ENCODE peak calls at places on chromosomes 16 and 17, in six cellular contexts. One of them, this sample, is unnamed.

GRCh38 chr17:27654654-27655524 is 23.9 kb downstream of the LGALS9 start:
- DNase-seq in GM12865: peak
- DNase-seq in cardiac fibroblast: peak
- DNase-seq in coronary artery: no peak
- DNase-seq in suprapubic skin: no peak
- DNase-seq in AG10803: peak
- DNase-seq in this sample: no peak

GRCh38 chr16:82160226-82160625 is 9.8 kb downstream of the MPHOSPH6 start:
- DNase-seq in coronary artery: no peak
- DNase-seq in GM12865: no peak
- DNase-seq in cardiac fibroblast: no peak
- DNase-seq in suprapubic skin: no peak
- DNase-seq in AG10803: no peak
- DNase-seq in this sample: no peak

GRCh38 chr17:27600471-27600870 is 30.5 kb upstream of the LGALS9 start:
- DNase-seq in GM12865: no peak
- DNase-seq in suprapubic skin: no peak
- DNase-seq in AG10803: peak
- DNase-seq in cardiac fibroblast: no peak
- DNase-seq in coronary artery: no peak
- DNase-seq in this sample: no peak

GRCh38 chr17:58344791-58345157 is 7.2 kb downstream of the SUPT4H1 start:
- DNase-seq in AG10803: no peak
- DNase-seq in coronary artery: no peak
- DNase-seq in cardiac fibroblast: no peak
- DNase-seq in GM12865: peak
- DNase-seq in suprapubic skin: no peak
- DNase-seq in this sample: no peak

GRCh38 chr16:85376292-85377095 is 236.6 kb upstream of the GSE1 start:
- DNase-seq in suprapubic skin: peak
- DNase-seq in coronary artery: no peak
- DNase-seq in GM12865: no peak
- DNase-seq in cardiac fibroblast: no peak
- DNase-seq in AG10803: peak
- DNase-seq in this sample: no peak

GRCh38 chr16:64459821-64460220 is 662.0 kb downstream of the CDH11 start:
- DNase-seq in AG10803: peak
- DNase-seq in cardiac fibroblast: peak
- DNase-seq in suprapubic skin: no peak
- DNase-seq in coronary artery: no peak
- DNase-seq in GM12865: no peak
- DNase-seq in this sample: no peak

GRCh38 chr17:80899402-80900268 is 92.0 kb upstream of the CHMP6 start:
- DNase-seq in suprapubic skin: no peak
- DNase-seq in coronary artery: no peak
- DNase-seq in AG10803: no peak
- DNase-seq in cardiac fibroblast: peak
- DNase-seq in GM12865: peak
- DNase-seq in this sample: no peak

GRCh38 chr16:88017006-88017405 is 65.8 kb downstream of the BANP start:
- DNase-seq in coronary artery: no peak
- DNase-seq in AG10803: no peak
- DNase-seq in GM12865: no peak
- DNase-seq in cardiac fibroblast: no peak
- DNase-seq in suprapubic skin: no peak
- DNase-seq in this sample: no peak

GRCh38 chr17:51908841-51909537 is 249.5 kb downstream of the CA10 start:
- DNase-seq in cardiac fibroblast: no peak
- DNase-seq in coronary artery: no peak
- DNase-seq in GM12865: peak
- DNase-seq in AG10803: no peak
- DNase-seq in suprapubic skin: no peak
- DNase-seq in this sample: no peak

GRCh38 chr16:80317132-80318098 is 223.4 kb upstream of the DYNLRB2 start:
- DNase-seq in AG10803: no peak
- DNase-seq in coronary artery: no peak
- DNase-seq in cardiac fibroblast: no peak
- DNase-seq in suprapubic skin: no peak
- DNase-seq in GM12865: peak
- DNase-seq in this sample: no peak

GRCh38 chr16:14957576-14958322 is 17.1 kb upstream of the PDXDC1 start:
- DNase-seq in AG10803: no peak
- DNase-seq in GM12865: no peak
- DNase-seq in suprapubic skin: no peak
- DNase-seq in cardiac fibroblast: no peak
- DNase-seq in coronary artery: peak
- DNase-seq in this sample: no peak

GRCh38 chr17:48261297-48261880 is 153.8 kb downstream of the SNX11 start:
- DNase-seq in coronary artery: no peak
- DNase-seq in cardiac fibroblast: peak
- DNase-seq in AG10803: peak
- DNase-seq in GM12865: peak
- DNase-seq in suprapubic skin: no peak
- DNase-seq in this sample: no peak

GRCh38 chr17:75472119-75472518 is 15.7 kb downstream of the TMEM94 start:
- DNase-seq in cardiac fibroblast: no peak
- DNase-seq in coronary artery: no peak
- DNase-seq in AG10803: no peak
- DNase-seq in GM12865: no peak
- DNase-seq in suprapubic skin: no peak
- DNase-seq in this sample: no peak

GRCh38 chr16:3401719-3402397 is 843 bp downstream of the ZNF174 start:
- DNase-seq in GM12865: peak
- DNase-seq in AG10803: peak
- DNase-seq in cardiac fibroblast: no peak
- DNase-seq in coronary artery: no peak
- DNase-seq in suprapubic skin: no peak
- DNase-seq in this sample: no peak

GRCh38 chr17:1492249-1493206 is at the start of gene MYO1C:
- DNase-seq in coronary artery: no peak
- DNase-seq in suprapubic skin: peak
- DNase-seq in cardiac fibroblast: no peak
- DNase-seq in AG10803: no peak
- DNase-seq in GM12865: no peak
- DNase-seq in this sample: no peak

GRCh38 chr16:69049146-69049545 is 56.3 kb upstream of the HAS3 start:
- DNase-seq in AG10803: peak
- DNase-seq in GM12865: no peak
- DNase-seq in coronary artery: no peak
- DNase-seq in cardiac fibroblast: peak
- DNase-seq in suprapubic skin: no peak
- DNase-seq in this sample: no peak

GRCh38 chr17:71801301-71801700 is 319.5 kb upstream of the SOX9 start:
- DNase-seq in suprapubic skin: no peak
- DNase-seq in AG10803: peak
- DNase-seq in GM12865: no peak
- DNase-seq in coronary artery: no peak
- DNase-seq in cardiac fibroblast: no peak
- DNase-seq in this sample: no peak

GRCh38 chr17:81518113-81518784 is 5.7 kb upstream of the ACTG1 start:
- DNase-seq in GM12865: peak
- DNase-seq in suprapubic skin: no peak
- DNase-seq in cardiac fibroblast: no peak
- DNase-seq in AG10803: no peak
- DNase-seq in coronary artery: no peak
- DNase-seq in this sample: no peak

GRCh38 chr16:84647830-84648594 is at the start of gene KLHL36:
- DNase-seq in suprapubic skin: peak
- DNase-seq in GM12865: peak
- DNase-seq in coronary artery: no peak
- DNase-seq in cardiac fibroblast: no peak
- DNase-seq in AG10803: peak
- DNase-seq in this sample: no peak

GRCh38 chr17:9937164-9937835 is 32.2 kb upstream of the RCVRN start:
- DNase-seq in AG10803: peak
- DNase-seq in suprapubic skin: peak
- DNase-seq in GM12865: no peak
- DNase-seq in coronary artery: no peak
- DNase-seq in cardiac fibroblast: no peak
- DNase-seq in this sample: no peak

GRCh38 chr17:306116-306515 is 46.5 kb downstream of the RPH3AL start:
- DNase-seq in AG10803: no peak
- DNase-seq in coronary artery: no peak
- DNase-seq in cardiac fibroblast: no peak
- DNase-seq in GM12865: no peak
- DNase-seq in suprapubic skin: no peak
- DNase-seq in this sample: no peak

GRCh38 chr17:59829217-59830006 is 63.3 kb downstream of the TUBD1 start:
- DNase-seq in cardiac fibroblast: peak
- DNase-seq in suprapubic skin: no peak
- DNase-seq in GM12865: peak
- DNase-seq in AG10803: peak
- DNase-seq in coronary artery: no peak
- DNase-seq in this sample: no peak

GRCh38 chr17:61749823-61750404 is 113.4 kb downstream of the BRIP1 start:
- DNase-seq in AG10803: no peak
- DNase-seq in suprapubic skin: no peak
- DNase-seq in GM12865: no peak
- DNase-seq in coronary artery: no peak
- DNase-seq in cardiac fibroblast: no peak
- DNase-seq in this sample: no peak

GRCh38 chr17:82491533-82491932 is 28.0 kb upstream of the FOXK2 start:
- DNase-seq in coronary artery: no peak
- DNase-seq in cardiac fibroblast: no peak
- DNase-seq in GM12865: no peak
- DNase-seq in suprapubic skin: no peak
- DNase-seq in AG10803: no peak
- DNase-seq in this sample: no peak

GRCh38 chr17:75394332-75394918 is 11.1 kb downstream of the GRB2 start:
- DNase-seq in coronary artery: no peak
- DNase-seq in cardiac fibroblast: no peak
- DNase-seq in GM12865: no peak
- DNase-seq in suprapubic skin: no peak
- DNase-seq in AG10803: no peak
- DNase-seq in this sample: no peak